ENCODE peak calls at places on chromosomes 7 and 10, in eight cellular contexts. C is lower leg skin, X is myocyte, Z is NAMALWA, R is cardiac fibroblast, D is esophagus squamous epithelium, K is cardiac muscle cell, P is endothelial cell. S is an unnamed sample.
A peak's percentile ranks its signal among the peaks of the same experiment; 100 is the strongest.

GRCh38 chr7:6284055-6284400 is 11.6 kb upstream of the CYTH3 start:
- DNase-seq in K (peak; percentile 28), D (no peak), X (no peak), C (no peak), R (peak; percentile 43), P (no peak), Z (no peak), S (no peak)

GRCh38 chr7:151091431-151091830 is 5.2 kb downstream of the AGAP3 start:
- DNase-seq in D (no peak), R (no peak), K (no peak), Z (peak; percentile 70), X (peak; percentile 42), P (peak; percentile 71), C (no peak), S (no peak)

GRCh38 chr10:102413053-102413705 is 5.4 kb downstream of the PSD start:
- DNase-seq in D (no peak), Z (peak; percentile 74), R (peak; percentile 56), K (peak; percentile 43), X (no peak), C (no peak), P (no peak), S (no peak)

GRCh38 chr7:22859676-22860290 is 37.1 kb upstream of the TOMM7 start:
- DNase-seq in P (no peak), K (peak; percentile 62), R (peak; percentile 68), X (peak; percentile 28), D (no peak), Z (no peak), C (no peak), S (no peak)

GRCh38 chr10:58209669-58210068 is 58.0 kb downstream of the IPMK start:
- DNase-seq in X (no peak), D (no peak), R (peak; percentile 28), P (no peak), Z (no peak), C (no peak), K (peak; percentile 18), S (no peak)

GRCh38 chr7:76187246-76187645 is 14.4 kb upstream of the SRRM3 start:
- DNase-seq in K (no peak), D (no peak), P (no peak), X (no peak), C (no peak), Z (no peak), R (no peak), S (no peak)

GRCh38 chr7:50641442-50642405 is 76.5 kb upstream of the DDC start:
- DNase-seq in C (peak; percentile 9), X (peak; percentile 93), K (no peak), P (no peak), D (no peak), R (no peak), Z (no peak), S (peak; percentile 26)

GRCh38 chr10:95530561-95530960 is 30.6 kb downstream of the SORBS1 start:
- DNase-seq in R (no peak), X (no peak), D (no peak), C (no peak), P (no peak), K (no peak), Z (no peak), S (no peak)

GRCh38 chr7:150838965-150839650 is 13.2 kb upstream of the AOC1 start:
- DNase-seq in R (no peak), P (no peak), C (no peak), D (no peak), X (no peak), Z (no peak), K (no peak), S (no peak)

GRCh38 chr10:31961675-31962074 is 33.0 kb upstream of the ARHGAP12 start:
- DNase-seq in Z (peak; percentile 64), X (peak; percentile 34), C (no peak), R (peak; percentile 20), P (no peak), K (peak; percentile 25), D (no peak), S (no peak)

GRCh38 chr10:21315321-21316220 is 209.9 kb downstream of the SKIDA1 start:
- DNase-seq in K (peak; percentile 98), X (peak; percentile 87), Z (peak; percentile 46), D (no peak), R (peak; percentile 98), C (peak; percentile 43), P (no peak), S (peak; percentile 85)

GRCh38 chr7:34313289-34313688 is 344.7 kb upstream of the NPSR1 start:
- DNase-seq in P (no peak), R (peak; percentile 20), X (no peak), C (no peak), D (no peak), K (peak; percentile 59), Z (no peak), S (no peak)

GRCh38 chr7:101597941-101598340 is 31.2 kb downstream of the MYL10 start:
- DNase-seq in X (no peak), C (no peak), R (no peak), D (no peak), P (no peak), K (no peak), Z (no peak), S (no peak)

GRCh38 chr7:19397917-19398316 is 252.7 kb upstream of the FERD3L start:
- DNase-seq in X (peak; percentile 70), R (no peak), C (no peak), K (peak; percentile 23), D (no peak), P (no peak), Z (peak; percentile 28), S (no peak)

S was measured in lung.